ENCODE peak calls at places on chromosomes 3 and 15, in nine cellular contexts. F, B, I, C, U, J, G, D and V are unnamed samples.

GRCh38 chr15:99213187-99213811 is 36.1 kb downstream of the TTC23 start:
- DNase-seq in I (no peak), D (peak; percentile 78), G (peak; percentile 87), C (peak; percentile 91), B (peak; percentile 77), U (peak; percentile 40), F (peak; percentile 35), J (peak; percentile 68), V (peak; percentile 29)

GRCh38 chr3:126661965-126662364 is 7.0 kb upstream of the TXNRD3 start:
- DNase-seq in I (no peak), D (no peak), U (no peak), B (no peak), G (no peak), C (no peak), F (no peak), J (no peak), V (no peak)

GRCh38 chr15:98525625-98526024 is 122.7 kb upstream of the IGF1R start:
- DNase-seq in I (no peak), U (no peak), J (no peak), B (no peak), G (no peak), C (no peak), D (no peak), F (no peak), V (no peak)

GRCh38 chr3:86774082-86774691 is 216.8 kb downstream of the VGLL3 start:
- DNase-seq in G (peak; percentile 52), I (no peak), C (no peak), U (no peak), J (peak; percentile 36), F (no peak), D (no peak), B (no peak), V (no peak)

GRCh38 chr3:101138817-101139216 is 145.6 kb upstream of the ABI3BP start:
- DNase-seq in G (no peak), C (peak; percentile 50), U (no peak), B (no peak), I (no peak), F (no peak), J (no peak), D (no peak), V (no peak)

GRCh38 chr3:30667250-30667585 is 60.8 kb downstream of the TGFBR2 start:
- DNase-seq in G (no peak), J (no peak), B (peak; percentile 32), D (no peak), C (peak; percentile 78), F (no peak), I (no peak), U (no peak), V (no peak)

GRCh38 chr3:129047553-129047839 is 13.1 kb upstream of the GP9 start:
- DNase-seq in F (no peak), B (no peak), U (no peak), C (peak; percentile 31), J (no peak), G (no peak), D (no peak), I (no peak), V (no peak)

GRCh38 chr15:25375557-25375956 is 63.3 kb downstream of the UBE3A start:
- DNase-seq in J (no peak), D (no peak), C (no peak), G (no peak), I (no peak), B (no peak), F (no peak), U (no peak), V (no peak)

GRCh38 chr3:168091299-168091852 is 4.3 kb downstream of the GOLIM4 start:
- DNase-seq in G (no peak), B (no peak), C (no peak), F (no peak), I (no peak), U (no peak), D (no peak), J (no peak), V (no peak)

GRCh38 chr15:40331026-40331425 is 7.5 kb downstream of the INAFM2 start:
- DNase-seq in G (no peak), F (no peak), U (no peak), B (no peak), J (no peak), I (no peak), D (no peak), C (no peak), V (no peak)

GRCh38 chr3:57826952-57827723 is 71.0 kb downstream of the SLMAP start:
- DNase-seq in F (no peak), B (no peak), D (no peak), U (no peak), J (no peak), C (no peak), I (no peak), G (no peak), V (no peak)

GRCh38 chr3:165837058-165837525 is at the start of gene BCHE:
- DNase-seq in I (no peak), J (no peak), F (no peak), U (no peak), C (peak; percentile 63), G (peak; percentile 70), B (peak; percentile 22), D (peak; percentile 84), V (no peak)

GRCh38 chr3:170751083-170751893 is 118.7 kb downstream of the RPL22L1 start:
- DNase-seq in U (no peak), F (no peak), J (peak; percentile 84), C (no peak), D (peak; percentile 86), G (no peak), B (no peak), I (no peak), V (no peak)

GRCh38 chr3:25493786-25494185 is 65.7 kb downstream of the RARB start:
- DNase-seq in U (no peak), D (peak; percentile 98), C (no peak), J (peak; percentile 4), B (no peak), G (no peak), I (no peak), F (no peak), V (no peak)

GRCh38 chr3:9213019-9213646 is 36.3 kb downstream of the SRGAP3 start:
- DNase-seq in B (no peak), I (no peak), U (no peak), C (no peak), J (no peak), F (no peak), D (no peak), G (no peak), V (no peak)

GRCh38 chr15:25849431-25849921 is 13.7 kb downstream of the ATP10A start:
- DNase-seq in F (no peak), D (peak; percentile 61), I (no peak), J (peak; percentile 73), G (no peak), U (no peak), C (no peak), B (no peak), V (no peak)

GRCh38 chr3:115858995-115859807 is 235.9 kb downstream of the GAP43 start:
- DNase-seq in C (peak; percentile 67), F (no peak), B (no peak), I (no peak), J (no peak), U (no peak), D (no peak), G (no peak), V (no peak)

GRCh38 chr3:3778216-3778615 is 21.0 kb upstream of the LRRN1 start:
- DNase-seq in U (no peak), J (no peak), F (no peak), I (no peak), G (no peak), B (no peak), C (no peak), D (no peak), V (no peak)

GRCh38 chr15:37397266-37398022 is 297.1 kb upstream of the MEIS2 start:
- DNase-seq in F (no peak), G (no peak), I (no peak), B (no peak), J (no peak), C (no peak), U (no peak), D (no peak), V (no peak)

GRCh38 chr15:48176097-48176496 is 2.0 kb downstream of the MYEF2 start:
- DNase-seq in U (no peak), C (no peak), I (no peak), J (no peak), B (no peak), F (no peak), D (no peak), G (no peak), V (no peak)

GRCh38 chr3:126373682-126374601 is 16.7 kb upstream of the KLF15 start:
- DNase-seq in J (peak; percentile 49), I (peak; percentile 26), G (peak; percentile 12), F (no peak), C (no peak), U (no peak), B (no peak), D (no peak), V (no peak)

GRCh38 chr15:74593122-74593521 is 22.5 kb upstream of the CLK3 start:
- DNase-seq in B (no peak), I (no peak), J (no peak), G (no peak), D (no peak), U (no peak), C (no peak), F (no peak), V (no peak)

GRCh38 chr3:10511809-10512494 is 6.6 kb upstream of the ATP2B2 start:
- DNase-seq in I (no peak), C (peak; percentile 67), J (peak; percentile 70), D (peak; percentile 66), B (no peak), G (no peak), U (no peak), F (no peak), V (no peak)

GRCh38 chr15:77753238-77753873 is 120.6 kb upstream of the LINGO1 start:
- DNase-seq in U (no peak), I (no peak), B (peak; percentile 78), D (peak; percentile 4), C (peak; percentile 91), F (no peak), J (peak; percentile 1), G (peak; percentile 39), V (no peak)

GRCh38 chr3:196643201-196643749 is 3.8 kb downstream of the NRROS start:
- DNase-seq in U (no peak), D (no peak), C (no peak), B (no peak), I (peak; percentile 83), G (no peak), J (no peak), F (peak; percentile 18), V (peak; percentile 70)

GRCh38 chr3:162541923-162542322 is 1045.3 kb downstream of the OTOL1 start:
- DNase-seq in C (no peak), U (no peak), B (no peak), D (no peak), G (no peak), J (no peak), I (no peak), F (no peak), V (no peak)

GRCh38 chr3:14508966-14509795 is 31.0 kb downstream of the GRIP2 start:
- DNase-seq in G (peak; percentile 29), U (peak; percentile 70), B (peak; percentile 85), I (peak; percentile 64), J (no peak), C (peak; percentile 97), F (peak; percentile 59), D (peak; percentile 18), V (peak; percentile 87)

GRCh38 chr3:149085828-149086231 is 503 bp downstream of the HLTF start:
- DNase-seq in C (peak; percentile 86), U (no peak), D (peak; percentile 28), B (peak; percentile 19), F (no peak), J (peak; percentile 21), G (no peak), I (no peak), V (no peak)

GRCh38 chr3:27349832-27350231 is 19.4 kb downstream of the NEK10 start:
- DNase-seq in I (no peak), G (no peak), J (no peak), C (no peak), B (no peak), F (no peak), D (no peak), U (no peak), V (no peak)

GRCh38 chr15:94451461-94451860 is 220.1 kb downstream of the MCTP2 start:
- DNase-seq in F (no peak), G (no peak), J (no peak), C (no peak), D (no peak), B (no peak), U (no peak), I (no peak), V (no peak)

GRCh38 chr3:189146842-189147241 is 24.9 kb upstream of the TPRG1 start:
- DNase-seq in J (peak; percentile 26), U (no peak), D (no peak), I (no peak), F (no peak), B (no peak), G (no peak), C (no peak), V (no peak)